ENCODE peak calls at places on chromosomes 5 and 9, in six cellular contexts. X, H, U, M, C and B are unnamed samples.

GRCh38 chr5:148467958-148468357 is 84.2 kb downstream of the FBXO38 start:
- DNase-seq in X (no peak), H (no peak), U (no peak), M (no peak), C (no peak), B (no peak)

GRCh38 chr9:98101868-98102273 is 17.2 kb downstream of the TRIM14 start:
- DNase-seq in X (no peak), H (peak), U (no peak), M (peak), C (no peak), B (peak)

GRCh38 chr9:34707130-34707529 is 2.8 kb downstream of the CCL21 start:
- DNase-seq in X (no peak), H (no peak), U (no peak), M (no peak), C (no peak), B (no peak)

GRCh38 chr5:72363146-72363802 is 43.1 kb downstream of the PTCD2 start:
- DNase-seq in X (peak), H (no peak), U (no peak), M (peak), C (no peak), B (no peak)

GRCh38 chr9:16100596-16101091 is 547.8 kb downstream of the CCDC171 start:
- DNase-seq in X (peak), H (no peak), U (no peak), M (peak), C (peak), B (no peak)

GRCh38 chr5:130126748-130127147 is 222.5 kb downstream of the CHSY3 start:
- DNase-seq in X (no peak), H (no peak), U (no peak), M (no peak), C (no peak), B (no peak)

GRCh38 chr5:171418982-171419662 is at the start of gene FGF18:
- DNase-seq in X (peak), H (no peak), U (no peak), M (peak), C (no peak), B (no peak)

GRCh38 chr9:79592736-79593493 is 21.1 kb downstream of the TLE4 start:
- DNase-seq in X (peak), H (no peak), U (no peak), M (no peak), C (no peak), B (no peak)

GRCh38 chr5:122154910-122155309 is 25.6 kb downstream of the ZNF474 start:
- DNase-seq in X (peak), H (no peak), U (no peak), M (no peak), C (no peak), B (no peak)

GRCh38 chr9:125844611-125845010 is 97.4 kb downstream of the PBX3 start:
- DNase-seq in X (no peak), H (no peak), U (no peak), M (no peak), C (no peak), B (no peak)

GRCh38 chr9:131112374-131113159 is 12.8 kb upstream of the NUP214 start:
- DNase-seq in X (no peak), H (no peak), U (no peak), M (no peak), C (no peak), B (no peak)

GRCh38 chr5:10706326-10706725 is 54.7 kb downstream of the DAP start:
- DNase-seq in X (no peak), H (no peak), U (no peak), M (no peak), C (no peak), B (no peak)

GRCh38 chr9:89686621-89687020 is 81.8 kb downstream of the GADD45G start:
- DNase-seq in X (no peak), H (no peak), U (no peak), M (no peak), C (no peak), B (no peak)

GRCh38 chr5:65290677-65291076 is 191.0 kb downstream of the ADAMTS6 start:
- DNase-seq in X (peak), H (no peak), U (peak), M (no peak), C (no peak), B (no peak)

GRCh38 chr5:147406636-147407035 is 103.2 kb downstream of the DPYSL3 start:
- DNase-seq in X (no peak), H (no peak), U (no peak), M (no peak), C (no peak), B (no peak)

GRCh38 chr5:157672976-157673375 is 1.6 kb downstream of the C5orf52 start:
- DNase-seq in X (no peak), H (no peak), U (no peak), M (no peak), C (no peak), B (no peak)

GRCh38 chr5:15683332-15683731 is 183.4 kb downstream of the FBXL7 start:
- DNase-seq in X (peak), H (no peak), U (no peak), M (peak), C (no peak), B (no peak)

GRCh38 chr5:55338810-55339243 is 31.0 kb downstream of the MTREX start:
- DNase-seq in X (no peak), H (no peak), U (no peak), M (no peak), C (no peak), B (peak)

GRCh38 chr9:85212887-85213286 is 528.9 kb downstream of the AGTPBP1 start:
- DNase-seq in X (peak), H (no peak), U (peak), M (no peak), C (no peak), B (no peak)

GRCh38 chr5:1152771-1153282 is 41.0 kb upstream of the SLC12A7 start:
- DNase-seq in X (no peak), H (no peak), U (no peak), M (no peak), C (no peak), B (no peak)

GRCh38 chr5:135456238-135457099 is 4.3 kb upstream of the TIFAB start:
- DNase-seq in X (peak), H (no peak), U (peak), M (no peak), C (peak), B (peak)

GRCh38 chr5:41128291-41128690 is 57.1 kb upstream of the MROH2B start:
- DNase-seq in X (no peak), H (no peak), U (no peak), M (no peak), C (no peak), B (no peak)

GRCh38 chr5:146334074-146334533 is 4.5 kb upstream of the POU4F3 start:
- DNase-seq in X (no peak), H (no peak), U (no peak), M (peak), C (no peak), B (no peak)

GRCh38 chr9:69809304-69809863 is 11.2 kb upstream of the CFAP95 start:
- DNase-seq in X (peak), H (no peak), U (no peak), M (peak), C (no peak), B (no peak)

GRCh38 chr5:139150359-139150999 is 47.7 kb downstream of the SIL1 start:
- DNase-seq in X (peak), H (no peak), U (no peak), M (no peak), C (no peak), B (no peak)

GRCh38 chr5:129696636-129697035 is 51.3 kb upstream of the MINAR2 start:
- DNase-seq in X (no peak), H (no peak), U (no peak), M (peak), C (no peak), B (no peak)

GRCh38 chr9:74245871-74246552 is 251.1 kb upstream of the RORB start:
- DNase-seq in X (no peak), H (no peak), U (no peak), M (no peak), C (no peak), B (no peak)

GRCh38 chr9:120715331-120715924 is 1.2 kb upstream of the MEGF9 start:
- DNase-seq in X (peak), H (no peak), U (peak), M (peak), C (peak), B (no peak)

GRCh38 chr5:120545951-120546350 is 81.9 kb downstream of the PRR16 start:
- DNase-seq in X (no peak), H (no peak), U (no peak), M (no peak), C (no peak), B (no peak)

GRCh38 chr5:68290260-68290674 is 74.7 kb downstream of the PIK3R1 start:
- DNase-seq in X (peak), H (no peak), U (no peak), M (no peak), C (no peak), B (no peak)

GRCh38 chr9:112848316-112849151 is 42.1 kb downstream of the SLC46A2 start:
- DNase-seq in X (peak), H (no peak), U (no peak), M (peak), C (no peak), B (no peak)
- TF ChIP-seq CTCF in X (no peak), H (no peak), U (no peak), M (no peak), C (no peak), B (no peak)

GRCh38 chr9:27181381-27181780 is 72.4 kb downstream of the TEK start:
- DNase-seq in X (peak), H (no peak), U (no peak), M (no peak), C (no peak), B (no peak)
- H3K4me3 ChIP-seq in X (no peak), H (no peak), U (no peak), M (no peak), C (no peak), B (no peak)

DNA sequence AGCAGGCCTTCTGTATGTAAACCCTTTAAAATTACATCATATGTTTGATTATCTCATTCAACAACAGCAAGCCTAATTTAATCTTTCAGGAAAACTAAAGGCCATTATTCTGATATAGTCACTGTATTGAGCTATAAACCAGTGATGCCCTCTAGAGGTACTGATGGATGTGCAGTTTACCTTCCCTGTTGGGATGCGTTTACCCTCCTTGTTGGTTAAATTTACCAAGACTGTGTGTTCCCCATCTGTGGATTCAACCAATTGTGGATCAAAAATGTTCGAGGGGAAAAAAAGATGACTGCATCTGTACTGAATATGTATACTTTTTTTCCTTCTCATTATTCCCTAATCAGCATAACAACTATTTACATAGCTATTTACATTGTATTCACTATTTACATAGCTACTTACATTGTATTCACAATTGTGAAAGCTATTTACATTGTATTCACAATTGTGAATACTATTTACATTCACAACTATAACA is 3.7 kb upstream of the BAAT start:
- DNase-seq in X (no peak), H (no peak), U (no peak), M (peak), C (no peak), B (no peak)
- TF ChIP-seq CTCF in X (peak), H (no peak), U (peak), M (peak), C (no peak), B (peak)

GRCh38 chr5:150413176-150413901 is 629 bp upstream of the CD74 start:
- DNase-seq in X (no peak), H (no peak), U (no peak), M (no peak), C (no peak), B (no peak)
- H3K4me3 ChIP-seq in X (no peak), H (peak), U (no peak), M (peak), C (peak), B (peak)

DNA sequence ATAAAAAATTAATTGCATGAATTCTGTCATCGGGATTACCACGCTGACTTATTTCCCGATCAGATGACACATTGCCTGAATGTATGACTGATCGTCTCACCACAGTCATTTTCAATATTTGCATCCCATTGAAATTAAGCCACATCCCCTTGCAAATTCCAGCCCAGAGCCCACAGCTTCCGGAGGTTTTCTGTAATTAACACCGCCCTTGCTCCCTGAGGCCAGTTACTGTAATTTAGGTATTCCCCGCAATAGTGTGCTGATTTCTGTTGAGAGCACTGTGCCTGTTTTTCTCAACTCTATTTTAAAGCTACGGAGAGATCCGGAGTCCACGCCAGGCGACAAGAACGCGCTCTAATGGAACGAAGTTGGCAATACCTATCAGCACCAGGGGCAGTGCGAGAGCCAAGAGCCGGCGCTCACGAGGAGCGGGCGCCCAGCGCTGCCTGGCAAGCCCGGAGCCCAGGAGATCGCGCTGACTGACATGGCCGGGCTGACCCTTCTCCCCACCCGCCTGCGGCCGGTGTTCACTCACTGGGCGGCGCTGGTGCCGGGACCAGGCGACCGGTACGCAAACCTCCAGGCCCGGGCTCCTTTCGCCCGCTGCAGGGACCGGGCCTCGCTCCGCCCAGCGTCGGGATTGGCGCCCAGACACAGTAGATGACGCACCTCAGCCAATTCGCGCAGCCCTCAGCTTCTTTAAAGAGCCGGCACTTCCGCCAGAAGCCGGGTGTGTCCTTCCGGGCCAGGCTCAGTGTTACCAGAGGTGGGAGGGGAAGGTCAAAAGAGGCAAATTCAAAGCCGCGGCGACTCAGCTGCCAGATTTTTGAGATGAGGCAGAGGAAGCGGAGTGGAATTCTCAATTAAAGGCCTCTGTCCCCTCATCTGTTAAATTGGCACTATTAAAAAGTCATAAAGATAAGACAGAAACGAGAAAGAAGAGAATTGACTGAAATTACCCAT is at the start of gene PLGRKT:
- DNase-seq in X (peak), H (peak), U (peak), M (peak), C (peak), B (peak)
- TF ChIP-seq CTCF in X (peak), H (peak), U (no peak), M (peak), C (peak), B (peak)